ENCODE peak calls at places on chromosomes 5 and 9, in ten cellular contexts. One of them, this sample, is unnamed.

GRCh38 chr5:73263001-73263710 is 90.2 kb downstream of the TMEM174 start:
- DNase-seq in T-helper 2 cell: no peak
- DNase-seq in NAMALWA: no peak
- DNase-seq in activated T-cell treated with anti-CD3 and anti-CD28 coated beads, Interleukin-2, amount 50 U/mL, for 1 hour: no peak
- DNase-seq in left ventricle myocardium inferior: no peak
- DNase-seq in ovary: no peak
- DNase-seq in NCI-H510A treated with DMSO at 0.1 percent for 48 hours: no peak
- DNase-seq in anterior cingulate cortex: no peak
- DNase-seq in stimulated activated CD8-positive, alpha-beta memory T cell treated with anti-CD3 and anti-CD28 coated beads, Interleukin-4, amount 100 ng/mL, for 48 hours: no peak
- DNase-seq in cardiac fibroblast: no peak
- DNase-seq in this sample: no peak

GRCh38 chr9:106286249-106286648 is 576.7 kb upstream of the ZNF462 start:
- DNase-seq in stimulated activated CD8-positive, alpha-beta memory T cell treated with anti-CD3 and anti-CD28 coated beads, Interleukin-4, amount 100 ng/mL, for 48 hours: no peak
- DNase-seq in anterior cingulate cortex: no peak
- DNase-seq in ovary: no peak
- DNase-seq in cardiac fibroblast: no peak
- DNase-seq in NCI-H510A treated with DMSO at 0.1 percent for 48 hours: no peak
- DNase-seq in activated T-cell treated with anti-CD3 and anti-CD28 coated beads, Interleukin-2, amount 50 U/mL, for 1 hour: no peak
- DNase-seq in left ventricle myocardium inferior: no peak
- DNase-seq in T-helper 2 cell: no peak
- DNase-seq in NAMALWA: peak; percentile 8
- DNase-seq in this sample: no peak

GRCh38 chr5:122126177-122126701 is 3.1 kb upstream of the ZNF474 start:
- DNase-seq in NAMALWA: no peak
- DNase-seq in NCI-H510A treated with DMSO at 0.1 percent for 48 hours: no peak
- DNase-seq in T-helper 2 cell: no peak
- DNase-seq in cardiac fibroblast: no peak
- DNase-seq in anterior cingulate cortex: no peak
- DNase-seq in ovary: no peak
- DNase-seq in stimulated activated CD8-positive, alpha-beta memory T cell treated with anti-CD3 and anti-CD28 coated beads, Interleukin-4, amount 100 ng/mL, for 48 hours: no peak
- DNase-seq in left ventricle myocardium inferior: no peak
- DNase-seq in activated T-cell treated with anti-CD3 and anti-CD28 coated beads, Interleukin-2, amount 50 U/mL, for 1 hour: no peak
- DNase-seq in this sample: peak; percentile 8

GRCh38 chr9:73741316-73741715 is 589.7 kb downstream of the ANXA1 start:
- DNase-seq in NAMALWA: no peak
- DNase-seq in T-helper 2 cell: no peak
- DNase-seq in anterior cingulate cortex: no peak
- DNase-seq in NCI-H510A treated with DMSO at 0.1 percent for 48 hours: no peak
- DNase-seq in ovary: no peak
- DNase-seq in left ventricle myocardium inferior: no peak
- DNase-seq in stimulated activated CD8-positive, alpha-beta memory T cell treated with anti-CD3 and anti-CD28 coated beads, Interleukin-4, amount 100 ng/mL, for 48 hours: no peak
- DNase-seq in cardiac fibroblast: no peak
- DNase-seq in activated T-cell treated with anti-CD3 and anti-CD28 coated beads, Interleukin-2, amount 50 U/mL, for 1 hour: no peak
- DNase-seq in this sample: no peak

GRCh38 chr9:138076650-138077009 is 199.0 kb downstream of the CACNA1B start:
- DNase-seq in ovary: no peak
- DNase-seq in activated T-cell treated with anti-CD3 and anti-CD28 coated beads, Interleukin-2, amount 50 U/mL, for 1 hour: no peak
- DNase-seq in T-helper 2 cell: no peak
- DNase-seq in NCI-H510A treated with DMSO at 0.1 percent for 48 hours: no peak
- DNase-seq in stimulated activated CD8-positive, alpha-beta memory T cell treated with anti-CD3 and anti-CD28 coated beads, Interleukin-4, amount 100 ng/mL, for 48 hours: no peak
- DNase-seq in cardiac fibroblast: no peak
- DNase-seq in NAMALWA: no peak
- DNase-seq in left ventricle myocardium inferior: no peak
- DNase-seq in anterior cingulate cortex: no peak
- DNase-seq in this sample: no peak

GRCh38 chr9:121604242-121604641 is 47.2 kb upstream of the DAB2IP start:
- DNase-seq in cardiac fibroblast: peak; percentile 17
- DNase-seq in T-helper 2 cell: no peak
- DNase-seq in stimulated activated CD8-positive, alpha-beta memory T cell treated with anti-CD3 and anti-CD28 coated beads, Interleukin-4, amount 100 ng/mL, for 48 hours: no peak
- DNase-seq in NAMALWA: no peak
- DNase-seq in left ventricle myocardium inferior: no peak
- DNase-seq in ovary: no peak
- DNase-seq in activated T-cell treated with anti-CD3 and anti-CD28 coated beads, Interleukin-2, amount 50 U/mL, for 1 hour: no peak
- DNase-seq in anterior cingulate cortex: no peak
- DNase-seq in NCI-H510A treated with DMSO at 0.1 percent for 48 hours: peak; percentile 45
- DNase-seq in this sample: no peak

GRCh38 chr9:20144255-20144654 is 355.4 kb upstream of the SLC24A2 start:
- DNase-seq in NAMALWA: no peak
- DNase-seq in cardiac fibroblast: no peak
- DNase-seq in left ventricle myocardium inferior: no peak
- DNase-seq in anterior cingulate cortex: no peak
- DNase-seq in activated T-cell treated with anti-CD3 and anti-CD28 coated beads, Interleukin-2, amount 50 U/mL, for 1 hour: no peak
- DNase-seq in stimulated activated CD8-positive, alpha-beta memory T cell treated with anti-CD3 and anti-CD28 coated beads, Interleukin-4, amount 100 ng/mL, for 48 hours: no peak
- DNase-seq in T-helper 2 cell: peak; percentile 5
- DNase-seq in ovary: no peak
- DNase-seq in NCI-H510A treated with DMSO at 0.1 percent for 48 hours: no peak
- DNase-seq in this sample: no peak

GRCh38 chr9:113215142-113215541 is 5.9 kb downstream of the FKBP15 start:
- DNase-seq in NCI-H510A treated with DMSO at 0.1 percent for 48 hours: no peak
- DNase-seq in left ventricle myocardium inferior: no peak
- DNase-seq in cardiac fibroblast: peak; percentile 51
- DNase-seq in stimulated activated CD8-positive, alpha-beta memory T cell treated with anti-CD3 and anti-CD28 coated beads, Interleukin-4, amount 100 ng/mL, for 48 hours: no peak
- DNase-seq in NAMALWA: no peak
- DNase-seq in activated T-cell treated with anti-CD3 and anti-CD28 coated beads, Interleukin-2, amount 50 U/mL, for 1 hour: no peak
- DNase-seq in T-helper 2 cell: peak; percentile 68
- DNase-seq in anterior cingulate cortex: no peak
- DNase-seq in ovary: no peak
- DNase-seq in this sample: no peak

GRCh38 chr5:61307196-61307590 is 24.9 kb upstream of the ZSWIM6 start:
- DNase-seq in ovary: no peak
- DNase-seq in NCI-H510A treated with DMSO at 0.1 percent for 48 hours: no peak
- DNase-seq in activated T-cell treated with anti-CD3 and anti-CD28 coated beads, Interleukin-2, amount 50 U/mL, for 1 hour: no peak
- DNase-seq in stimulated activated CD8-positive, alpha-beta memory T cell treated with anti-CD3 and anti-CD28 coated beads, Interleukin-4, amount 100 ng/mL, for 48 hours: no peak
- DNase-seq in T-helper 2 cell: peak; percentile 35
- DNase-seq in anterior cingulate cortex: no peak
- DNase-seq in left ventricle myocardium inferior: no peak
- DNase-seq in cardiac fibroblast: no peak
- DNase-seq in NAMALWA: no peak
- DNase-seq in this sample: no peak

GRCh38 chr9:124934290-124934689 is 6.6 kb downstream of the GOLGA1 start:
- DNase-seq in NCI-H510A treated with DMSO at 0.1 percent for 48 hours: no peak
- DNase-seq in ovary: no peak
- DNase-seq in cardiac fibroblast: peak; percentile 18
- DNase-seq in T-helper 2 cell: no peak
- DNase-seq in activated T-cell treated with anti-CD3 and anti-CD28 coated beads, Interleukin-2, amount 50 U/mL, for 1 hour: no peak
- DNase-seq in NAMALWA: peak; percentile 55
- DNase-seq in anterior cingulate cortex: no peak
- DNase-seq in left ventricle myocardium inferior: no peak
- DNase-seq in stimulated activated CD8-positive, alpha-beta memory T cell treated with anti-CD3 and anti-CD28 coated beads, Interleukin-4, amount 100 ng/mL, for 48 hours: no peak
- DNase-seq in this sample: no peak

GRCh38 chr9:86925686-86926085 is 21.6 kb downstream of the GAS1 start:
- DNase-seq in activated T-cell treated with anti-CD3 and anti-CD28 coated beads, Interleukin-2, amount 50 U/mL, for 1 hour: no peak
- DNase-seq in ovary: no peak
- DNase-seq in stimulated activated CD8-positive, alpha-beta memory T cell treated with anti-CD3 and anti-CD28 coated beads, Interleukin-4, amount 100 ng/mL, for 48 hours: no peak
- DNase-seq in left ventricle myocardium inferior: no peak
- DNase-seq in NCI-H510A treated with DMSO at 0.1 percent for 48 hours: no peak
- DNase-seq in T-helper 2 cell: no peak
- DNase-seq in anterior cingulate cortex: no peak
- DNase-seq in NAMALWA: no peak
- DNase-seq in cardiac fibroblast: peak; percentile 69
- DNase-seq in this sample: peak; percentile 51

GRCh38 chr5:38540348-38540747 is 16.1 kb downstream of the LIFR start:
- DNase-seq in activated T-cell treated with anti-CD3 and anti-CD28 coated beads, Interleukin-2, amount 50 U/mL, for 1 hour: no peak
- DNase-seq in left ventricle myocardium inferior: peak; percentile 64
- DNase-seq in ovary: no peak
- DNase-seq in NCI-H510A treated with DMSO at 0.1 percent for 48 hours: peak; percentile 99
- DNase-seq in stimulated activated CD8-positive, alpha-beta memory T cell treated with anti-CD3 and anti-CD28 coated beads, Interleukin-4, amount 100 ng/mL, for 48 hours: no peak
- DNase-seq in T-helper 2 cell: no peak
- DNase-seq in cardiac fibroblast: no peak
- DNase-seq in anterior cingulate cortex: peak; percentile 69
- DNase-seq in NAMALWA: no peak
- DNase-seq in this sample: no peak

GRCh38 chr9:95627802-95628201 is 111.0 kb upstream of the PTCH1 start:
- DNase-seq in cardiac fibroblast: no peak
- DNase-seq in activated T-cell treated with anti-CD3 and anti-CD28 coated beads, Interleukin-2, amount 50 U/mL, for 1 hour: no peak
- DNase-seq in NAMALWA: no peak
- DNase-seq in NCI-H510A treated with DMSO at 0.1 percent for 48 hours: no peak
- DNase-seq in T-helper 2 cell: no peak
- DNase-seq in anterior cingulate cortex: no peak
- DNase-seq in ovary: no peak
- DNase-seq in left ventricle myocardium inferior: no peak
- DNase-seq in stimulated activated CD8-positive, alpha-beta memory T cell treated with anti-CD3 and anti-CD28 coated beads, Interleukin-4, amount 100 ng/mL, for 48 hours: no peak
- DNase-seq in this sample: no peak

GRCh38 chr5:39691993-39692392 is 267.2 kb upstream of the DAB2 start:
- DNase-seq in activated T-cell treated with anti-CD3 and anti-CD28 coated beads, Interleukin-2, amount 50 U/mL, for 1 hour: no peak
- DNase-seq in left ventricle myocardium inferior: no peak
- DNase-seq in ovary: no peak
- DNase-seq in anterior cingulate cortex: no peak
- DNase-seq in cardiac fibroblast: no peak
- DNase-seq in stimulated activated CD8-positive, alpha-beta memory T cell treated with anti-CD3 and anti-CD28 coated beads, Interleukin-4, amount 100 ng/mL, for 48 hours: no peak
- DNase-seq in NAMALWA: no peak
- DNase-seq in NCI-H510A treated with DMSO at 0.1 percent for 48 hours: no peak
- DNase-seq in T-helper 2 cell: no peak
- DNase-seq in this sample: no peak

GRCh38 chr9:89730715-89731114 is 125.9 kb downstream of the GADD45G start:
- DNase-seq in NCI-H510A treated with DMSO at 0.1 percent for 48 hours: peak; percentile 77
- DNase-seq in cardiac fibroblast: no peak
- DNase-seq in T-helper 2 cell: no peak
- DNase-seq in left ventricle myocardium inferior: no peak
- DNase-seq in anterior cingulate cortex: no peak
- DNase-seq in activated T-cell treated with anti-CD3 and anti-CD28 coated beads, Interleukin-2, amount 50 U/mL, for 1 hour: no peak
- DNase-seq in NAMALWA: no peak
- DNase-seq in stimulated activated CD8-positive, alpha-beta memory T cell treated with anti-CD3 and anti-CD28 coated beads, Interleukin-4, amount 100 ng/mL, for 48 hours: no peak
- DNase-seq in ovary: no peak
- DNase-seq in this sample: no peak

GRCh38 chr5:16593630-16594029 is 23.2 kb downstream of the RETREG1 start:
- DNase-seq in anterior cingulate cortex: no peak
- DNase-seq in left ventricle myocardium inferior: no peak
- DNase-seq in activated T-cell treated with anti-CD3 and anti-CD28 coated beads, Interleukin-2, amount 50 U/mL, for 1 hour: no peak
- DNase-seq in stimulated activated CD8-positive, alpha-beta memory T cell treated with anti-CD3 and anti-CD28 coated beads, Interleukin-4, amount 100 ng/mL, for 48 hours: no peak
- DNase-seq in cardiac fibroblast: no peak
- DNase-seq in NAMALWA: no peak
- DNase-seq in NCI-H510A treated with DMSO at 0.1 percent for 48 hours: no peak
- DNase-seq in T-helper 2 cell: no peak
- DNase-seq in ovary: no peak
- DNase-seq in this sample: no peak

This sample was measured in HS-27A.